ENCODE peak calls at places on chromosomes 11 and 22, in seven cellular contexts. S, E, W, I, M, T and X are unnamed samples.

GRCh38 chr11:118078972-118079411 is 2.1 kb downstream of the TMPRSS4 start:
- DNase-seq in I (no peak), T (no peak), M (no peak), E (no peak), W (no peak), S (no peak), X (no peak)

GRCh38 chr22:41132555-41132954 is 40.2 kb downstream of the EP300 start:
- DNase-seq in S (no peak), M (no peak), W (no peak), E (no peak), T (no peak), I (no peak), X (no peak)

GRCh38 chr11:45178890-45179663 is 32.6 kb downstream of the PRDM11 start:
- DNase-seq in I (no peak), M (peak; percentile 57), E (no peak), W (no peak), S (peak; percentile 81), T (no peak), X (peak; percentile 84)

GRCh38 chr22:48153726-48154125 is 1391.3 kb downstream of the TBC1D22A start:
- DNase-seq in S (no peak), I (no peak), M (no peak), W (no peak), E (no peak), T (no peak), X (no peak)

GRCh38 chr11:876550-876949 is 33.9 kb downstream of the TSPAN4 start:
- DNase-seq in E (no peak), T (no peak), M (no peak), I (no peak), W (no peak), S (no peak), X (no peak)

GRCh38 chr11:45451766-45452440 is 165.8 kb upstream of the SYT13 start:
- DNase-seq in I (no peak), T (no peak), M (peak; percentile 75), S (no peak), E (no peak), W (no peak), X (peak; percentile 21)

GRCh38 chr11:93253111-93253510 is 55.3 kb upstream of the SLC36A4 start:
- DNase-seq in E (no peak), I (no peak), T (no peak), W (no peak), S (no peak), M (no peak), X (no peak)

GRCh38 chr11:66157182-66157864 is 87.3 kb downstream of the PACS1 start:
- DNase-seq in M (peak; percentile 33), E (no peak), I (no peak), W (no peak), T (no peak), S (peak; percentile 27), X (no peak)

GRCh38 chr22:39592104-39593060 is 21.8 kb downstream of the CACNA1I start:
- DNase-seq in I (no peak), M (peak; percentile 69), E (no peak), W (peak; percentile 72), T (no peak), S (peak; percentile 95), X (peak; percentile 76)

GRCh38 chr11:112778091-112778889 is 182.9 kb upstream of the NCAM1 start:
- DNase-seq in T (no peak), W (no peak), S (no peak), E (no peak), I (no peak), M (no peak), X (no peak)

GRCh38 chr11:126483796-126484195 is 128.3 kb downstream of the ST3GAL4 start:
- DNase-seq in M (no peak), W (no peak), E (no peak), T (no peak), I (no peak), S (no peak), X (no peak)

GRCh38 chr11:121575250-121575962 is 122.6 kb upstream of the SORL1-AS1 start:
- DNase-seq in W (peak; percentile 93), M (peak; percentile 16), I (peak; percentile 91), E (no peak), S (peak; percentile 22), T (no peak), X (peak; percentile 41)

GRCh38 chr11:45818961-45819605 is 14.1 kb downstream of the SLC35C1 start:
- DNase-seq in I (no peak), E (no peak), T (no peak), M (no peak), W (no peak), S (no peak), X (no peak)

GRCh38 chr11:119376197-119376847 is 5.2 kb downstream of the USP2 start:
- DNase-seq in I (peak; percentile 95), M (no peak), T (no peak), E (no peak), S (no peak), W (no peak), X (no peak)

GRCh38 chr11:122741613-122742012 is 86.1 kb downstream of the UBASH3B start:
- DNase-seq in M (peak; percentile 75), E (no peak), T (no peak), S (no peak), I (peak; percentile 35), W (peak; percentile 37), X (no peak)

GRCh38 chr22:44395116-44396005 is 82.6 kb upstream of the SHISAL1 start:
- DNase-seq in W (peak; percentile 12), I (no peak), M (no peak), E (no peak), T (no peak), S (no peak), X (no peak)

GRCh38 chr11:83152245-83152644 is 4.7 kb upstream of the PCF11 start:
- DNase-seq in S (no peak), W (no peak), T (no peak), I (no peak), M (no peak), E (no peak), X (no peak)

GRCh38 chr22:17149073-17149815 is 9.8 kb downstream of the HDHD5 start:
- DNase-seq in I (no peak), W (no peak), T (no peak), S (no peak), M (no peak), E (no peak), X (no peak)

GRCh38 chr22:37533995-37534394 is 14.8 kb upstream of the CARD10 start:
- DNase-seq in S (peak; percentile 74), E (no peak), W (no peak), I (peak; percentile 56), M (peak; percentile 82), T (no peak), X (peak; percentile 87)

GRCh38 chr11:94602430-94603372 is 35.5 kb downstream of the PIWIL4 start:
- DNase-seq in I (peak; percentile 91), M (peak; percentile 81), W (peak; percentile 51), E (no peak), S (no peak), T (peak; percentile 22), X (peak; percentile 67)